ENCODE peak calls at places on chromosomes 12 and 14, in eight cellular contexts. Y is ovary; H is PC-3; M is bronchial epithelial cell; R is brain microvascular endothelial cell; E is CD4-positive, CD25-positive, alpha-beta regulatory T cell; I is CD4-positive, alpha-beta memory T cell; S is H7. P is an unnamed sample.

GRCh38 chr12:7695159-7695930 is at the start of gene GDF3:
- DNase-seq in Y (no peak), H (no peak), M (no peak), R (no peak), E (no peak), I (no peak), S (peak; percentile 40), P (no peak)

GRCh38 chr12:113392988-113393579 is 10.6 kb downstream of the SDS start:
- DNase-seq in Y (peak; percentile 66), H (no peak), M (no peak), R (peak; percentile 3), E (no peak), I (no peak), S (peak; percentile 98), P (peak; percentile 34)

GRCh38 chr12:6839482-6840201 is 1.1 kb upstream of the GNB3 start:
- DNase-seq in Y (no peak), H (no peak), M (no peak), R (no peak), E (no peak), I (no peak), S (peak; percentile 89), P (peak; percentile 66)

GRCh38 chr12:34233618-34234017 is 211.3 kb downstream of the ALG10 start:
- DNase-seq in Y (no peak), H (no peak), M (no peak), R (no peak), E (no peak), I (no peak), S (no peak), P (no peak)

GRCh38 chr14:102233081-102233480 is 71.9 kb downstream of the MOK start:
- DNase-seq in Y (no peak), H (no peak), M (no peak), R (no peak), E (no peak), I (no peak), S (no peak), P (no peak)

GRCh38 chr12:117013726-117014125 is 85.5 kb downstream of the TESC start:
- DNase-seq in Y (no peak), H (no peak), M (peak; percentile 32), R (no peak), E (no peak), I (no peak), S (no peak), P (no peak)

GRCh38 chr14:89294060-89294459 is 123.0 kb downstream of the FOXN3 start:
- DNase-seq in Y (no peak), H (no peak), M (no peak), R (no peak), E (no peak), I (no peak), S (no peak), P (no peak)

GRCh38 chr14:35046751-35047536 is 872 bp downstream of the FAM177A1 start:
- DNase-seq in Y (no peak), H (peak; percentile 35), M (peak; percentile 50), R (no peak), E (peak; percentile 77), I (no peak), S (no peak), P (no peak)

GRCh38 chr14:65103150-65103760 is 938 bp upstream of the MAX start:
- DNase-seq in Y (no peak), H (peak; percentile 29), M (peak; percentile 13), R (peak; percentile 12), E (peak; percentile 35), I (no peak), S (peak; percentile 43), P (no peak)

GRCh38 chr12:98939350-98939749 is 294.3 kb downstream of the APAF1 start:
- DNase-seq in Y (peak; percentile 38), H (peak; percentile 42), M (peak; percentile 30), R (peak; percentile 44), E (peak; percentile 2), I (no peak), S (peak; percentile 9), P (no peak)

GRCh38 chr14:42930058-42930457 is 1323.4 kb downstream of the LRFN5 start:
- DNase-seq in Y (no peak), H (no peak), M (no peak), R (no peak), E (no peak), I (no peak), S (no peak), P (no peak)

GRCh38 chr12:30996255-30996654 is 69.7 kb downstream of the TSPAN11 start:
- DNase-seq in Y (no peak), H (no peak), M (no peak), R (peak; percentile 28), E (no peak), I (no peak), S (no peak), P (no peak)

GRCh38 chr14:64841121-64841611 is 38.5 kb downstream of the SPTB start:
- DNase-seq in Y (no peak), H (peak; percentile 88), M (peak; percentile 66), R (peak; percentile 64), E (no peak), I (no peak), S (peak; percentile 60), P (no peak)

GRCh38 chr14:94044476-94045091 is 18.4 kb downstream of the OTUB2 start:
- DNase-seq in Y (peak; percentile 33), H (no peak), M (no peak), R (no peak), E (no peak), I (no peak), S (no peak), P (no peak)

GRCh38 chr14:39310071-39310470 is 76.4 kb downstream of the MIA2 start:
- DNase-seq in Y (no peak), H (no peak), M (no peak), R (no peak), E (no peak), I (no peak), S (no peak), P (no peak)

DNA sequence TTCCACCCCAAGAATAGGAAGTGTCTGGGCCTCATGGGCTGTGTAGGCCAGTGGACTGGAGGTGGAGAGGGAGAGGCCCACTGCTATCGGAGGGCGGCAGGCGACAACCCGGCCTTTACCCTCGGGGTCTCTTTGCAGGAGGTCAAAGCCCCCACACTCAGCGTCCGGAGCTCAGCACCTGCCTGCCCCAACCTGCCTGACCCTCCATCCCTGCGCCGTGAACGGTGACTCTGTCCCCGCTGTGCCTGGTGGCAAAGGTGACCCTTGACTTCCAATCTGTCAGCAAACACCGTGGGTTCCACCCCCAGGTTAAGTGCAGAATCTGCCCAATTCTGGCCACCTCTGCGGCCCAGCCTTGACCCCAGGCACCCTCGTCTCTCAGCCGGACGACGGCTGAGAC is 15.7 kb upstream of the GALNT9 start:
- DNase-seq in Y (no peak), H (no peak), M (no peak), R (no peak), E (no peak), I (no peak), S (no peak), P (no peak)
- H3K27me3 ChIP-seq in Y (no peaks in the 10 kb centered on the region), H (peaks cover 86% of the 10 kb centered on the region), M (no peaks in the 10 kb centered on the region), R (no peaks in the 10 kb centered on the region), E (no peaks in the 10 kb centered on the region), I (no peaks in the 10 kb centered on the region), S (no peaks in the 10 kb centered on the region), P (no peaks in the 10 kb centered on the region)

DNA sequence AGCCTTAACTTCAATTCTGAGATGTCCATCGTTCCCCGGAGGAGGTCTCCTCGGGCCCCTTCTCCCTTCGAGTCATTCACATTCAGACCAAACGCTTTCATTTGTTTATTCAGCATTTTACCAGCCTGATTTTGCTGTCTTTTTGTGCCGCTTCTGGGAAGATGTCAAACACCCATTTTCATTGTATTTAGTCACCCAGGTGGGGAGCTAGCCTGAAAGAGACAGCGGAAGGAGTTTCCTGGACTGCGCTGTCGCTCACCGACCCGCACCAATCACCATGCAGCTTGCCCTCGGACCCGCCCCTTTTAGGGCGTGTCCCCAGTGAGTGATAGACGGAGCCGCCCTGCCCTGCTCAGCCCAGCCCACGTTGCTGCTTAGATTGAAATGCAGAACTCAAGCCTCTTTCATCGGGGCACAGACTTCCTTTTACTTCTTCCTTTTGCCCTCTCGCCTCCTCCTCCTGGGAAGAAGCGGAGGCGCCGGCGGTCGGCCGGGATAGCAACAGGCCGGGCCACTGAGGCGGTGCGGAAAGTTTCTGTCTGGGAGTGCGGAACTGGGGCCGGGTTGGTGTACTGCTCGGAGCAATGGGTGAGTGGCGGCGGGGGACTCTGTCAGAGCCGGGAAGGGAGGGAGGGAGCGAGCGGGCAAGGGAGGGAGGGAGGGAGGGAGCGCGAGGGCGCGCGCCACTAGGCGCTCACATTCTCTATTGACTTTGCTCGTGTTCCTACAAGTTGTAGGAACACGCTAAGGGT is at the start of gene PAX9:
- DNase-seq in Y (peak; percentile 64), H (peak; percentile 99), M (peak; percentile 94), R (peak; percentile 34), E (peak; percentile 62), I (no peak), S (peak; percentile 96), P (peak; percentile 54)
- H3K27me3 ChIP-seq in Y (peaks cover 6% of the 10 kb centered on the region), H (no peaks in the 10 kb centered on the region), M (no peaks in the 10 kb centered on the region), R (peaks cover 95% of the 10 kb centered on the region), E (peaks cover 44% of the 10 kb centered on the region), I (peaks cover 31% of the 10 kb centered on the region), S (peaks cover 94% of the 10 kb centered on the region), P (no peaks in the 10 kb centered on the region)

GRCh38 chr14:55359307-55359706 is 52.3 kb downstream of the ATG14 start:
- DNase-seq in Y (no peak), H (peak; percentile 44), M (no peak), R (no peak), E (no peak), I (no peak), S (no peak), P (no peak)
- H3K27me3 ChIP-seq in Y (no peaks in the 10 kb centered on the region), H (no peaks in the 10 kb centered on the region), M (no peaks in the 10 kb centered on the region), R (no peaks in the 10 kb centered on the region), E (no peaks in the 10 kb centered on the region), I (no peaks in the 10 kb centered on the region), S (no peaks in the 10 kb centered on the region), P (no peaks in the 10 kb centered on the region)

GRCh38 chr12:52258335-52258901 is 16.0 kb upstream of the KRT86 start:
- DNase-seq in Y (peak; percentile 52), H (no peak), M (no peak), R (no peak), E (no peak), I (no peak), S (peak; percentile 89), P (no peak)

GRCh38 chr12:52256165-52256935 is 18.1 kb upstream of the KRT86 start:
- DNase-seq in Y (no peak), H (peak; percentile 17), M (no peak), R (no peak), E (no peak), I (no peak), S (peak; percentile 56), P (no peak)

GRCh38 chr12:52254965-52255751 is 19.3 kb upstream of the KRT86 start:
- DNase-seq in Y (no peak), H (peak; percentile 10), M (no peak), R (no peak), E (no peak), I (no peak), S (peak; percentile 21), P (no peak)

GRCh38 chr12:52259850-52260249 is 14.6 kb upstream of the KRT86 start:
- DNase-seq in Y (no peak), H (no peak), M (no peak), R (no peak), E (no peak), I (no peak), S (no peak), P (no peak)

DNA sequence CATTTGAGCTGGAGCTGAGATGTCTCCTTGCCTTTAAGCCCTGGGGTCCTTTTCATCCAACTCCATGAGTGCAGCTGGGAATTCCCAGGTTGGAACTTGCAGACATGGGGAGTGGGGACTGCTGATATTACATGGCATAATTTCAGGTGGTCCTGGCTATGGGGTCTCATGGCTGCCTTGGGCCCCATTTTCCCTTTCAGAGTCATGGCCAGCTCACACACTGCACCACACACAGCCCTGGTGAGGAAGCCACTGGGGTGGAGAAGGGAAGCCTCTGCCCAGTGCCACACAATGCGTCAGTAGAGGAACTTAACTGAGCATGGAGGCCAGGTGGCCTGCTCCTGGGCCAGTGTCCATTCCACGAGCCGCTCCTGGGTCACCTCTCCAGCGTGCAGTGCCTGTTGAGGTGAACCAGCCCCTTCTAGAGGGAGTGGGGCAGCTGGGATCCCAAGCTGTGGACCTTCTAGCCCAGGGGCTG is 17.3 kb upstream of the KRT86 start:
- DNase-seq in Y (no peak), H (no peak), M (no peak), R (no peak), E (no peak), I (no peak), S (no peak), P (no peak)
- H3K27me3 ChIP-seq in Y (no peaks in the 10 kb centered on the region), H (no peaks in the 10 kb centered on the region), M (peaks cover 2% of the 10 kb centered on the region), R (peaks cover 7% of the 10 kb centered on the region), E (peaks cover 1% of the 10 kb centered on the region), I (no peaks in the 10 kb centered on the region), S (peaks cover 25% of the 10 kb centered on the region), P (no peaks in the 10 kb centered on the region)